ENCODE peak calls at places on chromosome 16, in five cellular contexts. One of them, this sample, is unnamed.

GRCh38 chr16:71421911-71422310 is 19.9 kb downstream of the TLE7 start:
- DNase-seq in CD4-positive, alpha-beta T cell: no peak
- DNase-seq in brain microvascular endothelial cell: peak
- DNase-seq in thyroid gland: no peak
- DNase-seq in tibial artery: no peak
- DNase-seq in this sample: no peak

GRCh38 chr16:55047903-55048497 is 117.3 kb downstream of the IRX5 start:
- DNase-seq in CD4-positive, alpha-beta T cell: no peak
- DNase-seq in tibial artery: no peak
- DNase-seq in brain microvascular endothelial cell: no peak
- DNase-seq in thyroid gland: no peak
- DNase-seq in this sample: no peak

GRCh38 chr16:55263271-55264250 is 60.4 kb upstream of the IRX6 start:
- DNase-seq in thyroid gland: no peak
- DNase-seq in brain microvascular endothelial cell: no peak
- DNase-seq in CD4-positive, alpha-beta T cell: no peak
- DNase-seq in tibial artery: no peak
- DNase-seq in this sample: no peak

GRCh38 chr16:49674255-49674980 is 181.5 kb downstream of the ZNF423 start:
- DNase-seq in CD4-positive, alpha-beta T cell: no peak
- DNase-seq in thyroid gland: no peak
- DNase-seq in brain microvascular endothelial cell: no peak
- DNase-seq in tibial artery: no peak
- DNase-seq in this sample: no peak

GRCh38 chr16:69926241-69926640 is 24.9 kb upstream of the CLEC18A start:
- DNase-seq in CD4-positive, alpha-beta T cell: no peak
- DNase-seq in tibial artery: no peak
- DNase-seq in brain microvascular endothelial cell: no peak
- DNase-seq in thyroid gland: no peak
- DNase-seq in this sample: no peak

GRCh38 chr16:4316732-4317461 is 1.0 kb downstream of the GLIS2 start:
- DNase-seq in thyroid gland: peak
- DNase-seq in tibial artery: peak
- DNase-seq in CD4-positive, alpha-beta T cell: no peak
- DNase-seq in brain microvascular endothelial cell: no peak
- DNase-seq in this sample: peak

GRCh38 chr16:31695667-31696066 is 168.0 kb downstream of the AHSP start:
- DNase-seq in brain microvascular endothelial cell: no peak
- DNase-seq in tibial artery: no peak
- DNase-seq in CD4-positive, alpha-beta T cell: peak
- DNase-seq in thyroid gland: no peak
- DNase-seq in this sample: no peak

GRCh38 chr16:89122322-89122831 is 28.7 kb downstream of the ACSF3 start:
- DNase-seq in thyroid gland: peak
- DNase-seq in tibial artery: no peak
- DNase-seq in CD4-positive, alpha-beta T cell: peak
- DNase-seq in brain microvascular endothelial cell: no peak
- DNase-seq in this sample: no peak

GRCh38 chr16:10668322-10669045 is 26.2 kb downstream of the TEKT5 start:
- DNase-seq in CD4-positive, alpha-beta T cell: no peak
- DNase-seq in thyroid gland: peak
- DNase-seq in tibial artery: no peak
- DNase-seq in brain microvascular endothelial cell: peak
- DNase-seq in this sample: no peak

GRCh38 chr16:23274968-23275367 is 27.1 kb upstream of the SCNN1B start:
- DNase-seq in thyroid gland: no peak
- DNase-seq in CD4-positive, alpha-beta T cell: no peak
- DNase-seq in tibial artery: no peak
- DNase-seq in brain microvascular endothelial cell: peak
- DNase-seq in this sample: no peak

GRCh38 chr16:53433930-53434435 is 288 bp upstream of the RBL2 start:
- DNase-seq in tibial artery: no peak
- DNase-seq in CD4-positive, alpha-beta T cell: peak
- DNase-seq in brain microvascular endothelial cell: peak
- DNase-seq in thyroid gland: no peak
- DNase-seq in this sample: no peak

GRCh38 chr16:79211581-79211980 is 389.0 kb downstream of the MAF start:
- DNase-seq in CD4-positive, alpha-beta T cell: no peak
- DNase-seq in brain microvascular endothelial cell: no peak
- DNase-seq in thyroid gland: no peak
- DNase-seq in tibial artery: no peak
- DNase-seq in this sample: peak

GRCh38 chr16:30351586-30352419 is 3.3 kb downstream of the CD2BP2 start:
- DNase-seq in CD4-positive, alpha-beta T cell: no peak
- DNase-seq in tibial artery: peak
- DNase-seq in brain microvascular endothelial cell: peak
- DNase-seq in thyroid gland: peak
- DNase-seq in this sample: peak

GRCh38 chr16:27080870-27081269 is 14.1 kb downstream of the C16orf82 start:
- DNase-seq in thyroid gland: no peak
- DNase-seq in tibial artery: no peak
- DNase-seq in CD4-positive, alpha-beta T cell: no peak
- DNase-seq in brain microvascular endothelial cell: peak
- DNase-seq in this sample: no peak

GRCh38 chr16:84045818-84046470 is 3.3 kb upstream of the SLC38A8 start:
- DNase-seq in tibial artery: no peak
- DNase-seq in CD4-positive, alpha-beta T cell: no peak
- DNase-seq in thyroid gland: no peak
- DNase-seq in brain microvascular endothelial cell: no peak
- DNase-seq in this sample: no peak

GRCh38 chr16:51509336-51509735 is 358.3 kb upstream of the SALL1 start:
- DNase-seq in CD4-positive, alpha-beta T cell: no peak
- DNase-seq in brain microvascular endothelial cell: no peak
- DNase-seq in thyroid gland: no peak
- DNase-seq in tibial artery: no peak
- DNase-seq in this sample: no peak

GRCh38 chr16:89842471-89843408 is 14.5 kb downstream of the SPIRE2 start:
- DNase-seq in thyroid gland: peak
- DNase-seq in brain microvascular endothelial cell: peak
- DNase-seq in CD4-positive, alpha-beta T cell: no peak
- DNase-seq in tibial artery: no peak
- DNase-seq in this sample: no peak

GRCh38 chr16:14501331-14502255 is 128.5 kb downstream of the PARN start:
- DNase-seq in thyroid gland: peak
- DNase-seq in brain microvascular endothelial cell: peak
- DNase-seq in CD4-positive, alpha-beta T cell: no peak
- DNase-seq in tibial artery: peak
- DNase-seq in this sample: peak

GRCh38 chr16:9407206-9407758 is 315.8 kb downstream of the HAPSTR1 start:
- DNase-seq in tibial artery: no peak
- DNase-seq in thyroid gland: no peak
- DNase-seq in brain microvascular endothelial cell: no peak
- DNase-seq in CD4-positive, alpha-beta T cell: no peak
- DNase-seq in this sample: no peak

GRCh38 chr16:86158688-86159360 is 259.9 kb downstream of the IRF8 start:
- DNase-seq in thyroid gland: no peak
- DNase-seq in tibial artery: no peak
- DNase-seq in brain microvascular endothelial cell: no peak
- DNase-seq in CD4-positive, alpha-beta T cell: no peak
- DNase-seq in this sample: no peak

GRCh38 chr16:86443508-86444130 is 66.7 kb upstream of the FOXF1 start:
- DNase-seq in CD4-positive, alpha-beta T cell: no peak
- DNase-seq in thyroid gland: no peak
- DNase-seq in tibial artery: no peak
- DNase-seq in brain microvascular endothelial cell: no peak
- DNase-seq in this sample: no peak

GRCh38 chr16:2520784-2521577 is 810 bp downstream of the AMDHD2 start:
- DNase-seq in brain microvascular endothelial cell: no peak
- DNase-seq in thyroid gland: peak
- DNase-seq in tibial artery: peak
- DNase-seq in CD4-positive, alpha-beta T cell: peak
- DNase-seq in this sample: no peak

DNA sequence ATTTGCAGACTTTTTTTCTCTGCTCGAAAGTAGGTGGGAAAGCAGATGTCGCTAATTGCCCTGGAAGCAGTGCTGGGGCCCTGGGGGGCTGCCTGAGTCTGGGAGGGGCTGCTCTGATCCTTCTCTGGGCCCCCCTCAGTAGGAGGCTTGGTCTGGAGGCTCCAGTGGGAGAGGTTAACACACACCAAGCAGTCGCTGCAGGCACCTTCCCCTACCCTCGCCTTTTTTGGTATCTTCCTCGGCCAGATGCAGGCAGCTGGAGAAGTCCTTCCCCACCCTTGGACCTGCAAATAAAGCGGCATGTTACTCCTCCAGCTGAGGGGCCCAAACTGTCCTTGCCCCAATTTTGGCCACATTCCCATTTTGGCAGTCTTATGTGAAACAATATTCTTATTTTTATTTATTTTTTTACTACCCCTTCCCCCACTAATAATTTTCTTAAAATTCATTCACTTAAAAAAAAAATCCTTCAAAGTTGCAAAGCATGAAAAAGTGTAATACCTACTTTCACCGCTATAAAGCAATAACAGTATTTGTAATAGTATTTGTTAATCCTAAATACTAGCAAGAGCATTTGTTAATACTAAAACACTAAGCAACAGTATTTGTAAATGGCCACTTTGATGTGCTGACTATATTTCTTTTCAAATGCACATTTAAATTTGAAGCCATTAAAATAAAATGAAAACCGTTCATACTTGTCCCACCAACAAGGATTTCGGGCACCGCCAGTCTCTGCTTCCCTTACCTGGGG is 15.0 kb downstream of the C16orf46 start:
- DNase-seq in tibial artery: no peak
- DNase-seq in CD4-positive, alpha-beta T cell: no peak
- DNase-seq in brain microvascular endothelial cell: no peak
- DNase-seq in thyroid gland: no peak
- DNase-seq in this sample: no peak
- H3K27ac ChIP-seq in tibial artery: no peak
- H3K27ac ChIP-seq in CD4-positive, alpha-beta T cell: no peak
- H3K27ac ChIP-seq in brain microvascular endothelial cell: no peak
- H3K27ac ChIP-seq in thyroid gland: no peak
- H3K27ac ChIP-seq in this sample: no peak

GRCh38 chr16:56801762-56802161 is 63.2 kb upstream of the SLC12A3 start:
- DNase-seq in CD4-positive, alpha-beta T cell: no peak
- DNase-seq in tibial artery: no peak
- DNase-seq in thyroid gland: no peak
- DNase-seq in brain microvascular endothelial cell: no peak
- DNase-seq in this sample: no peak

GRCh38 chr16:56812884-56813283 is 52.1 kb upstream of the SLC12A3 start:
- DNase-seq in thyroid gland: no peak
- DNase-seq in brain microvascular endothelial cell: no peak
- DNase-seq in tibial artery: no peak
- DNase-seq in CD4-positive, alpha-beta T cell: no peak
- DNase-seq in this sample: no peak

DNA sequence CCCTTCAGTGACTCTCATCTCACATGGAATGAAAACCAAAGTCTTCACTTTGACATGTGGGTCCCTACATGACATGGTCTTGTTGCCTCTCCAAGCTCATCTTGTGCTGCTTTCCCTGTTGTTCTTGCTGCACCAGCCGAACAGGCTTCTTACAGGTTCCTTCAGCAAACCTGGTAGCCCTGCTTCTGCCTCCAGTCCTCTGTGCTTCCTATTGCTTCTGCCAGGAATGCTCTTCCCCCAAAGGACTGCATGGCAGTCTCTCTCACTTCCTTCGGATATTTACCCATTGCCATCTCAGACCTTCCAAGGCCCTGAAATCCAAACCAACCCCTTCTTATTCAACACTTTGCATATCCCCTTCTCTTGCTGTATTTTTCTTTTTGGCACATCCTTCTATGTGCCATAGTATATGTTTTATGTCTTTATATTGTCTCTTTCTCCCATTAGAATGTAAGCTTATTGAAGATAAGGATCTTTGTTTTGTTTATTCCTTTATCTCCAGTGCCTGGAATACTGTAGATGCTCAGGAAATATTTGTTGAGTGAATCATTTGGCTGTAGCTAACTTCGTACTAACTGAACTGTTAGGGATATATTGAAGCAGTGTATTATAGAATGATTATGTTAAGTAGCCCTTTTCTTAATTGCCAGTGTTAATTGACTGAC is 57.9 kb upstream of the SLC12A3 start:
- DNase-seq in thyroid gland: no peak
- DNase-seq in CD4-positive, alpha-beta T cell: no peak
- DNase-seq in brain microvascular endothelial cell: no peak
- DNase-seq in tibial artery: no peak
- DNase-seq in this sample: no peak
- H3K27ac ChIP-seq in thyroid gland: no peak
- H3K27ac ChIP-seq in CD4-positive, alpha-beta T cell: no peak
- H3K27ac ChIP-seq in brain microvascular endothelial cell: peak
- H3K27ac ChIP-seq in tibial artery: no peak
- H3K27ac ChIP-seq in this sample: no peak

GRCh38 chr16:82767198-82767597 is 140.4 kb downstream of the CDH13 start:
- DNase-seq in thyroid gland: no peak
- DNase-seq in brain microvascular endothelial cell: no peak
- DNase-seq in CD4-positive, alpha-beta T cell: no peak
- DNase-seq in tibial artery: no peak
- DNase-seq in this sample: no peak

GRCh38 chr16:82761858-82762257 is 135.1 kb downstream of the CDH13 start:
- DNase-seq in brain microvascular endothelial cell: no peak
- DNase-seq in tibial artery: no peak
- DNase-seq in CD4-positive, alpha-beta T cell: no peak
- DNase-seq in thyroid gland: peak
- DNase-seq in this sample: no peak

GRCh38 chr16:82767808-82768207 is 141.0 kb downstream of the CDH13 start:
- DNase-seq in thyroid gland: no peak
- DNase-seq in tibial artery: no peak
- DNase-seq in brain microvascular endothelial cell: no peak
- DNase-seq in CD4-positive, alpha-beta T cell: no peak
- DNase-seq in this sample: no peak

GRCh38 chr16:82761236-82761635 is 134.5 kb downstream of the CDH13 start:
- DNase-seq in brain microvascular endothelial cell: peak
- DNase-seq in tibial artery: peak
- DNase-seq in CD4-positive, alpha-beta T cell: no peak
- DNase-seq in thyroid gland: peak
- DNase-seq in this sample: no peak

DNA sequence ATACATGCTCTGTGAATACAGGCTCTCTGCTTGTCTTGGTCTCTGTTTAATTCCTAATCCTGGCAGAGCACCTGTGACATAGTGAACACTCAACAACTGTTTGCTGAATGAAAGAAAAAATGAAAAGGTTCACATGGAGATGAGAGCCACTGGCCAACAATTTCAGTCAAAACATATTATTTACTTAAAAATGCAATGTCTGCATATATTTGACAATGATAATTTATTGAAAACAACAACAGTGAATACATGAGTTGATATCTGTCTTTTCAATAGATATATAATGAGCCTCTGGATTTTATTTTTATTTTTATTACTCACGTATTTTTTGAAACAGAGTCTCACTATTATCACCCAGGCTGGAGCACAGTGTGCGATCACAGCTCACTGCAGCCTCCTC is 136.6 kb downstream of the CDH13 start:
- DNase-seq in CD4-positive, alpha-beta T cell: no peak
- DNase-seq in tibial artery: no peak
- DNase-seq in thyroid gland: no peak
- DNase-seq in brain microvascular endothelial cell: no peak
- DNase-seq in this sample: no peak
- H3K27ac ChIP-seq in CD4-positive, alpha-beta T cell: no peak
- H3K27ac ChIP-seq in tibial artery: peak
- H3K27ac ChIP-seq in thyroid gland: no peak
- H3K27ac ChIP-seq in brain microvascular endothelial cell: no peak
- H3K27ac ChIP-seq in this sample: no peak

DNA sequence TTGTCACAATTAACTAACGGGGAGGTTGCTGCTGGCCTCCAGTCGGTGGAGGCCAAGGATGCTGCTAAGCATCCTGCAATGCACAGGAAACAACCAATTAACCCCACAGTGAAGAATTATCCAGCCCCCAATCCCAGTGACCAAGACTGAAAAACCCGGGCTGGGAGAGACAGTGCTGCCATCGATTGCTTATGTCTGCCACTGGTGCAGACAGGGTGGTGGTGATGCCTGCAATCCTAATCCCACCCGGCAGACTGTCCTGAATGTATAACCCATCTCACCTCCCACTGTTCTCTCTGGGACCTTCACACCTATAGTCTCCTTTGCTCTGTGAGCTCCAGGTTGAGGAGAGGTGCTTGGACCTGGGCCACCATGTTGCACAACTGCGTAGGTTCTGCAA is 42.3 kb upstream of the KLHDC4 start:
- DNase-seq in brain microvascular endothelial cell: no peak
- DNase-seq in CD4-positive, alpha-beta T cell: no peak
- DNase-seq in tibial artery: no peak
- DNase-seq in thyroid gland: no peak
- DNase-seq in this sample: no peak
- H3K27ac ChIP-seq in brain microvascular endothelial cell: no peak
- H3K27ac ChIP-seq in CD4-positive, alpha-beta T cell: no peak
- H3K27ac ChIP-seq in tibial artery: no peak
- H3K27ac ChIP-seq in thyroid gland: no peak
- H3K27ac ChIP-seq in this sample: no peak

This sample was measured in substantia nigra.